ENCODE peak calls at places on chromosomes 5 and 9, in ten cellular contexts. I, A, B, H, R, S, Y, E, T and V are unnamed samples.

GRCh38 chr9:131264231-131264630 is 12.1 kb downstream of the FAM78A start:
- DNase-seq in I (no peak), A (no peak), B (no peak), H (no peak), R (no peak), S (no peak), Y (no peak), E (no peak), T (peak; percentile 5), V (no peak)

GRCh38 chr5:154860123-154860522 is 1.7 kb downstream of the CNOT8 start:
- DNase-seq in I (no peak), A (no peak), B (peak; percentile 28), H (no peak), R (no peak), S (no peak), Y (peak; percentile 73), E (peak; percentile 32), T (no peak), V (peak; percentile 35)

GRCh38 chr9:98034593-98035546 is 21.7 kb upstream of the NANS start:
- DNase-seq in I (peak; percentile 90), A (peak; percentile 89), B (peak; percentile 69), H (peak; percentile 76), R (peak; percentile 81), S (peak; percentile 71), Y (peak; percentile 86), E (peak; percentile 55), T (peak; percentile 89), V (peak; percentile 87)

GRCh38 chr9:130129425-130130061 is 42.7 kb upstream of the NCS1 start:
- DNase-seq in I (peak; percentile 12), A (no peak), B (no peak), H (no peak), R (no peak), S (no peak), Y (no peak), E (no peak), T (no peak), V (no peak)

GRCh38 chr5:122362361-122362760 is 50.3 kb downstream of the SNCAIP start:
- DNase-seq in I (no peak), A (no peak), B (no peak), H (no peak), R (no peak), S (no peak), Y (no peak), E (no peak), T (no peak), V (no peak)

GRCh38 chr5:146794326-146795029 is 84.1 kb downstream of the PPP2R2B start:
- DNase-seq in I (no peak), A (no peak), B (no peak), H (no peak), R (no peak), S (no peak), Y (no peak), E (no peak), T (no peak), V (no peak)

GRCh38 chr9:127309715-127310114 is 45.1 kb downstream of the GARNL3 start:
- DNase-seq in I (no peak), A (no peak), B (no peak), H (no peak), R (no peak), S (no peak), Y (no peak), E (no peak), T (no peak), V (no peak)

GRCh38 chr5:63573402-63573801 is 388.8 kb downstream of the HTR1A start:
- DNase-seq in I (no peak), A (no peak), B (no peak), H (no peak), R (no peak), S (no peak), Y (peak; percentile 11), E (no peak), T (no peak), V (no peak)

GRCh38 chr5:134554319-134555222 is 29.1 kb downstream of the JADE2 start:
- DNase-seq in I (peak; percentile 32), A (peak; percentile 59), B (peak; percentile 55), H (peak; percentile 12), R (peak; percentile 27), S (peak; percentile 38), Y (peak; percentile 84), E (peak; percentile 88), T (peak; percentile 50), V (peak; percentile 47)

GRCh38 chr5:73214921-73215490 is 42.0 kb downstream of the TMEM174 start:
- DNase-seq in I (no peak), A (no peak), B (no peak), H (no peak), R (no peak), S (no peak), Y (no peak), E (no peak), T (no peak), V (no peak)

GRCh38 chr5:59093329-59093728 is 510.5 kb downstream of the RAB3C start:
- DNase-seq in I (no peak), A (no peak), B (no peak), H (no peak), R (no peak), S (no peak), Y (peak; percentile 51), E (no peak), T (no peak), V (no peak)

GRCh38 chr5:32201140-32201539 is 27.0 kb upstream of the GOLPH3 start:
- DNase-seq in I (no peak), A (no peak), B (no peak), H (no peak), R (no peak), S (no peak), Y (peak; percentile 27), E (no peak), T (no peak), V (no peak)

GRCh38 chr9:19154135-19154612 is 26.9 kb upstream of the PLIN2 start:
- DNase-seq in I (no peak), A (peak; percentile 67), B (no peak), H (no peak), R (no peak), S (peak; percentile 15), Y (peak; percentile 14), E (peak; percentile 43), T (peak; percentile 31), V (peak; percentile 85)

GRCh38 chr5:96655506-96655905 is 6.7 kb upstream of the CAST start:
- DNase-seq in I (no peak), A (no peak), B (no peak), H (no peak), R (no peak), S (no peak), Y (peak; percentile 48), E (no peak), T (no peak), V (no peak)

GRCh38 chr5:74423383-74423782 is 217.1 kb downstream of the ENC1 start:
- DNase-seq in I (no peak), A (no peak), B (no peak), H (no peak), R (no peak), S (no peak), Y (no peak), E (no peak), T (no peak), V (no peak)

GRCh38 chr9:133111461-133112360 is 9.3 kb downstream of the RALGDS start:
- DNase-seq in I (no peak), A (no peak), B (no peak), H (no peak), R (no peak), S (no peak), Y (no peak), E (no peak), T (no peak), V (no peak)

GRCh38 chr5:173925449-173926071 is 37.4 kb downstream of the CPEB4 start:
- DNase-seq in I (no peak), A (peak; percentile 61), B (peak; percentile 69), H (no peak), R (peak; percentile 6), S (no peak), Y (peak; percentile 77), E (peak; percentile 63), T (peak; percentile 68), V (no peak)

GRCh38 chr5:28954074-28954473 is 1915.7 kb upstream of the CDH9 start:
- DNase-seq in I (no peak), A (peak; percentile 9), B (peak; percentile 10), H (no peak), R (no peak), S (no peak), Y (no peak), E (no peak), T (no peak), V (no peak)

GRCh38 chr5:15133456-15133965 is 261.9 kb upstream of the ANKH start:
- DNase-seq in I (no peak), A (no peak), B (no peak), H (no peak), R (no peak), S (no peak), Y (no peak), E (no peak), T (no peak), V (no peak)

GRCh38 chr9:127344373-127344995 is 52.5 kb upstream of the SLC2A8 start:
- DNase-seq in I (no peak), A (no peak), B (no peak), H (no peak), R (no peak), S (no peak), Y (no peak), E (no peak), T (no peak), V (no peak)

GRCh38 chr9:127612993-127613954 is 1.2 kb downstream of the STXBP1 start:
- DNase-seq in I (peak; percentile 11), A (peak; percentile 33), B (peak; percentile 18), H (peak; percentile 2), R (no peak), S (peak; percentile 72), Y (peak; percentile 56), E (peak; percentile 82), T (peak; percentile 57), V (peak; percentile 53)

GRCh38 chr9:133075925-133076324 is 14.1 kb downstream of the CEL start:
- DNase-seq in I (no peak), A (no peak), B (no peak), H (no peak), R (no peak), S (no peak), Y (peak; percentile 20), E (peak; percentile 68), T (no peak), V (no peak)

GRCh38 chr9:113564804-113565237 is 101.3 kb downstream of the RGS3 start:
- DNase-seq in I (no peak), A (no peak), B (peak; percentile 68), H (no peak), R (no peak), S (no peak), Y (peak; percentile 84), E (peak; percentile 82), T (peak; percentile 73), V (peak; percentile 71)

GRCh38 chr5:150066436-150066835 is 19.9 kb downstream of the CSF1R start:
- DNase-seq in I (no peak), A (no peak), B (no peak), H (no peak), R (no peak), S (no peak), Y (no peak), E (no peak), T (no peak), V (no peak)

GRCh38 chr9:133448487-133448972 is 11.2 kb upstream of the CACFD1 start:
- DNase-seq in I (no peak), A (no peak), B (no peak), H (no peak), R (no peak), S (no peak), Y (no peak), E (no peak), T (no peak), V (no peak)

GRCh38 chr5:107104774-107105050 is 566.0 kb downstream of the EFNA5 start:
- DNase-seq in I (no peak), A (peak; percentile 42), B (peak; percentile 53), H (no peak), R (no peak), S (peak; percentile 1), Y (no peak), E (peak; percentile 31), T (no peak), V (peak; percentile 56)

GRCh38 chr5:72848474-72849428 is 32.3 kb downstream of the TNPO1 start:
- DNase-seq in I (peak; percentile 44), A (peak; percentile 54), B (peak; percentile 65), H (peak; percentile 11), R (peak; percentile 20), S (peak; percentile 36), Y (no peak), E (peak; percentile 51), T (peak; percentile 55), V (peak; percentile 67)

GRCh38 chr9:76943071-76943470 is 37.2 kb upstream of the PRUNE2 start:
- DNase-seq in I (no peak), A (no peak), B (no peak), H (no peak), R (no peak), S (peak; percentile 59), Y (no peak), E (no peak), T (no peak), V (no peak)